ENCODE peak calls at places on chromosomes 4 and X, in five cellular contexts. Q is GM23248, G is mesenchymal stem cell, T is IMR-90, D is mammary epithelial cell. H is an unnamed sample.

GRCh38 chr4:37889849-37890500 is 909 bp upstream of the TBC1D1 start:
- DNase-seq in Q (peak), G (peak), T (peak), D (no peak), H (no peak)

GRCh38 chr4:161496-162284 is 37.4 kb downstream of the ZNF718 start:
- DNase-seq in Q (peak), G (peak), T (no peak), D (no peak), H (no peak)

GRCh38 chr4:77695769-77696168 is 90.1 kb downstream of the CXCL13 start:
- DNase-seq in Q (peak), G (peak), T (peak), D (peak), H (no peak)

GRCh38 chr4:134722306-134722705 is 520.7 kb upstream of the PABPC4L start:
- DNase-seq in Q (no peak), G (no peak), T (no peak), D (no peak), H (no peak)

GRCh38 chr4:3283916-3284315 is 8.9 kb upstream of the RGS12 start:
- DNase-seq in Q (no peak), G (no peak), T (no peak), D (no peak), H (no peak)

GRCh38 chr4:185737489-185738037 is 74.4 kb downstream of the SORBS2 start:
- DNase-seq in Q (no peak), G (no peak), T (no peak), D (no peak), H (no peak)

GRCh38 chr4:187744911-187745310 is 250.7 kb upstream of the ZFP42 start:
- DNase-seq in Q (no peak), G (no peak), T (no peak), D (no peak), H (no peak)

GRCh38 chr4:151644625-151645024 is 116.2 kb downstream of the GATB start:
- DNase-seq in Q (peak), G (peak), T (no peak), D (no peak), H (peak)

GRCh38 chr4:24024597-24024996 is 134.8 kb upstream of the PPARGC1A start:
- DNase-seq in Q (no peak), G (peak), T (peak), D (no peak), H (no peak)

GRCh38 chr4:141246243-141246642 is 25.5 kb downstream of the ZNF330 start:
- DNase-seq in Q (peak), G (peak), T (peak), D (no peak), H (no peak)

GRCh38 chr4:133156096-133156495 is 7.0 kb downstream of the PCDH10 start:
- DNase-seq in Q (no peak), G (peak), T (no peak), D (no peak), H (no peak)

GRCh38 chrX:153226344-153227190 is 47.5 kb downstream of the MAGEA1 start:
- DNase-seq in Q (peak), G (peak), T (peak), D (peak), H (peak)

GRCh38 chr4:4387531-4388311 is 819 bp downstream of the NSG1 start:
- DNase-seq in Q (peak), G (peak), T (no peak), D (no peak), H (no peak)

GRCh38 chrX:154057790-154058189 is 38.1 kb upstream of the IRAK1 start:
- DNase-seq in Q (no peak), G (no peak), T (no peak), D (no peak), H (no peak)

GRCh38 chrX:44245730-44246129 is 97.7 kb downstream of the EFHC2 start:
- DNase-seq in Q (no peak), G (no peak), T (no peak), D (no peak), H (no peak)

GRCh38 chrX:104285201-104285600 is 30.5 kb upstream of the ESX1 start:
- DNase-seq in Q (no peak), G (no peak), T (no peak), D (no peak), H (no peak)

GRCh38 chrX:13471269-13471668 is 98.1 kb upstream of the EGFL6 start:
- DNase-seq in Q (no peak), G (no peak), T (no peak), D (no peak), H (no peak)

GRCh38 chrX:17967888-17968287 is 106.8 kb upstream of the RAI2 start:
- DNase-seq in Q (no peak), G (no peak), T (no peak), D (no peak), H (no peak)

GRCh38 chrX:99394450-99394849 is 1015.6 kb downstream of the PCDH19 start:
- DNase-seq in Q (no peak), G (no peak), T (no peak), D (no peak), H (peak)

GRCh38 chrX:9902651-9903050 is 64.5 kb upstream of the CLDN34 start:
- DNase-seq in Q (peak), G (no peak), T (peak), D (peak), H (no peak)

GRCh38 chr4:140743194-140743931 is 12.8 kb downstream of the TBC1D9 start:
- DNase-seq in Q (peak), G (peak), T (peak), D (peak), H (no peak)

GRCh38 chr4:60948008-60948407 is 252.1 kb upstream of the ADGRL3 start:
- DNase-seq in Q (no peak), G (peak), T (peak), D (peak), H (no peak)

GRCh38 chr4:79087091-79087490 is 147.9 kb upstream of the PAQR3 start:
- DNase-seq in Q (no peak), G (no peak), T (no peak), D (no peak), H (no peak)

GRCh38 chr4:3716034-3716875 is 49.9 kb upstream of the ADRA2C start:
- DNase-seq in Q (no peak), G (no peak), T (no peak), D (no peak), H (no peak)

GRCh38 chr4:10582059-10582686 is 102.4 kb downstream of the CLNK start:
- DNase-seq in Q (peak), G (peak), T (peak), D (peak), H (peak)

GRCh38 chrX:124346064-124346876 is at the start of gene SH2D1A:
- DNase-seq in Q (peak), G (no peak), T (no peak), D (no peak), H (no peak)

GRCh38 chr4:54663181-54663580 is 5.4 kb downstream of the KIT start:
- DNase-seq in Q (no peak), G (no peak), T (no peak), D (no peak), H (no peak)

GRCh38 chrX:55056820-55057690 is 17.8 kb upstream of the PAGE2B start:
- DNase-seq in Q (peak), G (peak), T (peak), D (no peak), H (no peak)

GRCh38 chrX:103253608-103254007 is 1.3 kb downstream of the TCEAL8 start:
- DNase-seq in Q (peak), G (peak), T (no peak), D (no peak), H (no peak)

GRCh38 chrX:4805559-4805958 is 1092.1 kb upstream of the PRKX start:
- DNase-seq in Q (no peak), G (no peak), T (no peak), D (no peak), H (no peak)

GRCh38 chr4:140127422-140127821 is 26.6 kb downstream of the MAML3 start:
- DNase-seq in Q (no peak), G (no peak), T (no peak), D (no peak), H (no peak)

GRCh38 chr4:111475001-111475400 is 670.3 kb upstream of the FAM241A start:
- DNase-seq in Q (peak), G (peak), T (peak), D (peak), H (peak)

GRCh38 chrX:119757979-119758681 is at the start of gene SOWAHD:
- DNase-seq in Q (peak), G (peak), T (no peak), D (peak), H (no peak)

GRCh38 chr4:101114936-101115372 is 232.4 kb downstream of the PPP3CA start:
- DNase-seq in Q (peak), G (peak), T (peak), D (peak), H (peak)

GRCh38 chr4:1072830-1073446 is 40.4 kb downstream of the RNF212 start:
- DNase-seq in Q (peak), G (peak), T (peak), D (peak), H (peak)

GRCh38 chrX:40012039-40012799 is 85.5 kb downstream of the BCOR start:
- DNase-seq in Q (peak), G (peak), T (peak), D (no peak), H (no peak)
- H3K9ac ChIP-seq in Q (peak), G (peak), T (no peak), D (no peak), H (peak)

GRCh38 chrX:155069414-155069813 is 1.5 kb downstream of the CMC4 start:
- DNase-seq in Q (no peak), G (no peak), T (no peak), D (no peak), H (no peak)
- H3K9ac ChIP-seq in Q (peak), G (peak), T (no peak), D (peak), H (no peak)

GRCh38 chr4:52612341-52612740 is 46.8 kb downstream of the USP46 start:
- DNase-seq in Q (no peak), G (no peak), T (no peak), D (peak), H (no peak)

GRCh38 chr4:52606040-52606439 is 53.1 kb downstream of the USP46 start:
- DNase-seq in Q (no peak), G (no peak), T (no peak), D (no peak), H (no peak)

GRCh38 chr4:52606766-52607165 is 52.3 kb downstream of the USP46 start:
- DNase-seq in Q (peak), G (no peak), T (peak), D (no peak), H (no peak)

GRCh38 chr4:52614241-52614640 is 44.9 kb downstream of the USP46 start:
- DNase-seq in Q (no peak), G (no peak), T (no peak), D (no peak), H (no peak)

GRCh38 chr4:52611030-52611555 is 48.0 kb downstream of the USP46 start:
- DNase-seq in Q (no peak), G (peak), T (no peak), D (no peak), H (no peak)
- H3K9ac ChIP-seq in Q (no peak), G (no peak), T (no peak), D (no peak), H (no peak)

GRCh38 chr4:39446842-39447573 is 11.7 kb downstream of the RPL9 start:
- DNase-seq in Q (peak), G (peak), T (peak), D (peak), H (no peak)
- H3K9ac ChIP-seq in Q (peak), G (peak), T (no peak), D (no peak), H (no peak)

DNA sequence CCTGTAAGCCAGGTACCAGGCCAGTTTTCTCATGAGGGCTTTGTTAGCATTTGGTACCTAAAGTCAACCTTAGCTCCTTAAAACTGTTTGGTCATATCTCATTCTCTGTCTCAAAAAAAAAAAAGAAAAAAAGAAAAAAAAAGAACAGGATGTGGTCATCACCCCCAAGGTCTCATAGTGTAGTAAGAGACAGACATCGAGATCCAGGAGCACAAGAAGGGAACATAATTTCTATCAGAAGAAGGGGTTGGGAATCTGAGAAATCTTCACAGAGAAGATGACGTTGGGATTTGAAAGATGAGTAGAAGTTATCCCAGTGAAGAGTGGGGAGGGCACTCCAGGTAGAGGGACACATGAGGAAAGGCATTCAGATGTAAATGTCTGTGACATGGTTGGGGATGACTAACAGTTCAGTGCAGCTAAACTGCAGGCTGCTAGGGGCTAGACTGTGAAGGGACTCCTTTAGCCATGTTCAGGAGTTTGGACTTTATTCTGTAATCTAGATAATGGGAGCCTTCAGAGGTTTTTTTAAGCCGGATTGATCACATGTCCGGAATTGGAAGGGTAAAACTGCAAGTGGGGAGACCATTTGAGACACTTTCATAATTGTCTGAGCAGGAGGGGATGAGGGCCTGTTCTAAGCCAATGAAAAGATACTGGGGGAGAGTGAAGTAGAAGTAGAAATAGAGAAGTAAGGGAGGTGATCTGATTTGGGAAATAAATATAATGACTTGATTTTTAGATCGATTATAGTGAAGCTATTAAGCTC is 26.9 kb upstream of the GJB1 start:
- DNase-seq in Q (no peak), G (no peak), T (no peak), D (no peak), H (peak)
- H3K9ac ChIP-seq in Q (no peak), G (no peak), T (no peak), D (no peak), H (no peak)